ENCODE peak calls at places on chromosomes 1 and 21, in eight cellular contexts. X is astrocyte of the spinal cord, S is uterus, Q is AG09309, H is IMR-90, E is psoas muscle, Z is mesothelial cell of epicardium, P is astrocyte. W is an unnamed sample.
A peak's percentile ranks its signal among the peaks of the same experiment; 100 is the strongest.

GRCh38 chr1:44547837-44548236 is 126.4 kb downstream of the TMEM53 start:
- DNase-seq in X (no peak), S (no peak), Q (no peak), H (no peak), E (no peak), Z (no peak), P (no peak), W (no peak)

GRCh38 chr1:36879613-36880012 is 154.7 kb downstream of the GRIK3 start:
- DNase-seq in X (no peak), S (no peak), Q (no peak), H (no peak), E (no peak), Z (no peak), P (no peak), W (no peak)

GRCh38 chr1:165397945-165398344 is 41.4 kb upstream of the LMX1A start:
- DNase-seq in X (peak; percentile 52), S (no peak), Q (peak; percentile 37), H (peak; percentile 44), E (peak; percentile 41), Z (no peak), P (peak; percentile 10), W (no peak)

GRCh38 chr1:21546122-21546825 is 37.1 kb downstream of the ALPL start:
- DNase-seq in X (no peak), S (no peak), Q (no peak), H (no peak), E (no peak), Z (no peak), P (no peak), W (no peak)

GRCh38 chr1:32361674-32362473 is 411 bp downstream of the FAM229A start:
- DNase-seq in X (no peak), S (peak; percentile 64), Q (no peak), H (no peak), E (peak; percentile 64), Z (peak; percentile 42), P (peak; percentile 16), W (no peak)

GRCh38 chr1:55813619-55814018 is 598.5 kb upstream of the USP24 start:
- DNase-seq in X (peak; percentile 23), S (peak; percentile 91), Q (peak; percentile 73), H (peak; percentile 82), E (peak; percentile 63), Z (no peak), P (peak; percentile 48), W (no peak)

GRCh38 chr1:67978988-67979516 is 71.4 kb downstream of the DIRAS3 start:
- DNase-seq in X (peak; percentile 91), S (no peak), Q (no peak), H (peak; percentile 88), E (no peak), Z (no peak), P (peak; percentile 100), W (no peak)

GRCh38 chr1:194289569-194290266 is 1103.3 kb upstream of the B3GALT2 start:
- DNase-seq in X (no peak), S (no peak), Q (no peak), H (no peak), E (no peak), Z (no peak), P (no peak), W (no peak)

GRCh38 chr1:11478571-11479374 is at the start of gene DISP3:
- DNase-seq in X (peak; percentile 42), S (no peak), Q (no peak), H (peak; percentile 34), E (peak; percentile 43), Z (peak; percentile 79), P (peak; percentile 12), W (no peak)

GRCh38 chr1:37478890-37479254 is 4.5 kb downstream of the ZC3H12A start:
- DNase-seq in X (peak; percentile 36), S (no peak), Q (no peak), H (peak; percentile 50), E (peak; percentile 12), Z (no peak), P (peak; percentile 45), W (no peak)

GRCh38 chr1:192461684-192462083 is 113.9 kb upstream of the RGS1 start:
- DNase-seq in X (no peak), S (no peak), Q (no peak), H (no peak), E (no peak), Z (no peak), P (no peak), W (no peak)

GRCh38 chr1:3978928-3979325 is 78.9 kb upstream of the C1orf174 start:
- DNase-seq in X (no peak), S (no peak), Q (no peak), H (no peak), E (no peak), Z (no peak), P (no peak), W (no peak)

GRCh38 chr1:56972971-56973370 is 7.2 kb upstream of the C8B start:
- DNase-seq in X (no peak), S (no peak), Q (no peak), H (no peak), E (no peak), Z (no peak), P (no peak), W (no peak)

GRCh38 chr1:56975446-56975845 is 9.6 kb upstream of the C8B start:
- DNase-seq in X (no peak), S (no peak), Q (no peak), H (no peak), E (no peak), Z (no peak), P (no peak), W (no peak)

GRCh38 chr1:56978819-56979218 is 13.0 kb upstream of the C8B start:
- DNase-seq in X (no peak), S (no peak), Q (no peak), H (no peak), E (no peak), Z (no peak), P (no peak), W (no peak)

GRCh38 chr1:56973898-56974752 is 8.3 kb upstream of the C8B start:
- DNase-seq in X (no peak), S (no peak), Q (no peak), H (no peak), E (no peak), Z (no peak), P (no peak), W (no peak)

GRCh38 chr1:56977910-56978309 is 12.1 kb upstream of the C8B start:
- DNase-seq in X (no peak), S (no peak), Q (no peak), H (no peak), E (no peak), Z (no peak), P (no peak), W (no peak)
- TF ChIP-seq CTCF in X (no peak), S (no peak), Q (peak; percentile 43), H (no peak), E (no peak), Z (no peak), P (no peak), W (no peak)

GRCh38 chr1:154329551-154330131 is 4.3 kb downstream of the ATP8B2 start:
- DNase-seq in X (no peak), S (no peak), Q (no peak), H (no peak), E (no peak), Z (no peak), P (no peak), W (no peak)

GRCh38 chr1:154328318-154329151 is 3.2 kb downstream of the ATP8B2 start:
- DNase-seq in X (peak; percentile 66), S (peak; percentile 84), Q (no peak), H (peak; percentile 62), E (peak; percentile 87), Z (peak; percentile 69), P (peak; percentile 46), W (peak; percentile 66)

GRCh38 chr1:154330669-154331068 is 5.3 kb downstream of the ATP8B2 start:
- DNase-seq in X (no peak), S (no peak), Q (no peak), H (no peak), E (no peak), Z (no peak), P (no peak), W (no peak)

GRCh38 chr1:154327466-154328317 is 2.4 kb downstream of the ATP8B2 start:
- DNase-seq in X (no peak), S (peak; percentile 54), Q (no peak), H (no peak), E (no peak), Z (no peak), P (no peak), W (no peak)

DNA sequence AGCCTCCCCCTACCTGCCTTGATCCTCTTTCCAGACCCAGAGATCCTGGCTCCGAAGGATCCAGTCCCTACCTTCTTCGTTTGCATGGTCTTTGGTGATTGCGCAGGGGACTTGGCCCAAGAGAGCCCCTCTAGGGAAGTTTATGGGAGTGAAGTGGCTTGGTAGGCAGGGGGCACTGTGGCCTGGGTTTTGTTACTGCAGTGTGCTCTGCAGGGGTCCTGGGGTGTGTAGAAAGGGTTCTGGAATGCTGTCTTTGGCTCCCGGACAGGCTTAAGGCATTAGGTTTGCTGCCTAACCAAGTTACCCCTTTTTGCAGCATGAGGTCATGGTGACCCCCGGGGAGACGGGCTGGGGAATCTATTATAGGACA is 3.8 kb downstream of the ATP8B2 start:
- DNase-seq in X (peak; percentile 82), S (no peak), Q (no peak), H (no peak), E (no peak), Z (no peak), P (no peak), W (no peak)
- TF ChIP-seq CTCF in X (peak; percentile 59), S (no peak), Q (peak; percentile 48), H (peak; percentile 18), E (no peak), Z (no peak), P (peak; percentile 43), W (no peak)

DNA sequence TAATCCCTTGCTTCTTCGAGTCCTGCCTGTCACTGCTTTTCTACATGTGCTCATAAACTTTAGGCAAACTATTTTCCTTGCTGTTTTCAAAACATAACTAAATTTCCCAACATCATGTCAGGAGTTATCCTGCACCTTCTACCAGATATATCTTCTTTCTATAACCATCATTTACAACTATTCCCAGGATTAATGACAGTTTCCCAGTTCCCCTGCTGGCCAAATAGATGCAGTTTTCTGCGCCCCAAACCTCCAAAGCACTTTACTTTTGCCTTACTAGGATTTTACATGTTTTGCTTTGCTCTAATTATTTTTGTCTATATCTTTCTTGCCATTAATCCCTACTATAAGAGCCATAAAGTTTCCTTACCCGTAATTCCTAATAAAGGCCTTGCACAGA is 122.5 kb downstream of the GLUL start:
- DNase-seq in X (no peak), S (no peak), Q (no peak), H (no peak), E (no peak), Z (no peak), P (no peak), W (no peak)
- TF ChIP-seq CTCF in X (no peak), S (no peak), Q (no peak), H (no peak), E (no peak), Z (no peak), P (no peak), W (no peak)

DNA sequence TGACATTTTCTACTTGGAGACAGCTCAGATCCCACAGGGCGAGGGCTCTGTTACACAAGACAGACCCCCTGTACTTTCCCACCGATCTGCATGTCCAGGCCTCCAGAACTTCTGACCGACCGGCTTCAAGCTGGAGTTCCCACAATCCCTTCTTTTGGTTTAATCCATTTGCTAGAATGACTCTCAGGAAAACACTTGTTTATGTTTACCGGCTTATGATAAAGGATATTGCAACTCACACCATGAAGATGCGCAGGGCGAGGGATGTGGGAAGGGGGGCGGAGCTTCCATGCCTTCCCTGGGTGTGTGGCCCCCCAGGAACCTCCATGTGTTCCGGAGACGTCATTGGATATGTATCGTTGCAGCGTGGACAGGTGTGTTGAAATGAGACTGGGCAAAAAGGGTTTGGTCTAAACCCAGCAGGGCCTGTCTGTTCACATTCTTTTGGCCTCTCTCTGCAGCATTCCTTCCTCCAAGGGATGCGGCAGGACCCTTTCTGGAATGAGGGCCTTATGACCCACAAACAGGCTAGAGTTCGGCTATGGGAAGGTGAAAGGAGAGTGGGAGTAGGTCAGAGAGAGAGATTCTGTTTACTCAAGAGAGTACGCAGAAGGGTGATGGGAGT is 7.5 kb upstream of the IGSF5 start:
- DNase-seq in X (no peak), S (no peak), Q (no peak), H (no peak), E (no peak), Z (no peak), P (no peak), W (no peak)
- TF ChIP-seq CTCF in X (no peak), S (no peak), Q (no peak), H (no peak), E (no peak), Z (no peak), P (no peak), W (no peak)

W was measured in omental fat pad.